ENCODE peak calls at places on chromosomes 7 and 10, in five cellular contexts. Q is GM12878, A is K562, P is SK-N-SH, X is HepG2. O is an unnamed sample.

GRCh38 chr7:15571303-15571878 is 9.6 kb upstream of the AGMO start:
- DNase-seq in P (no peak), X (no peak), A (no peak), Q (no peak), O (no peak)

GRCh38 chr7:78620931-78621330 is 822.4 kb downstream of the PHTF2 start:
- DNase-seq in Q (no peak), P (no peak), A (no peak), X (peak; percentile 2), O (no peak)

GRCh38 chr10:12549297-12549696 is 199.9 kb downstream of the CAMK1D start:
- DNase-seq in P (no peak), X (no peak), A (no peak), Q (no peak), O (no peak)

GRCh38 chr7:42645906-42646305 is 266.0 kb downstream of the C7orf25 start:
- DNase-seq in P (no peak), A (no peak), X (no peak), Q (no peak), O (no peak)

GRCh38 chr7:1889556-1890181 is 219.6 kb downstream of the ELFN1 start:
- DNase-seq in A (no peak), X (no peak), P (no peak), Q (no peak), O (no peak)

GRCh38 chr10:22022257-22023051 is 18.9 kb upstream of the DNAJC1 start:
- DNase-seq in X (no peak), Q (no peak), A (peak; percentile 64), P (peak; percentile 28), O (no peak)

GRCh38 chr10:33616921-33617320 is 282.5 kb upstream of the NRP1 start:
- DNase-seq in P (no peak), A (no peak), Q (no peak), X (no peak), O (no peak)

GRCh38 chr7:4230352-4230751 is 451.7 kb upstream of the FOXK1 start:
- DNase-seq in A (no peak), P (no peak), X (no peak), Q (no peak), O (no peak)

GRCh38 chr7:112286294-112287086 is 80.0 kb downstream of the ZNF277 start:
- DNase-seq in X (no peak), A (no peak), P (peak; percentile 15), Q (peak; percentile 15), O (no peak)

GRCh38 chr10:21827308-21827707 is 176.2 kb downstream of the DNAJC1 start:
- DNase-seq in X (no peak), Q (no peak), P (no peak), A (no peak), O (no peak)

GRCh38 chr10:91000985-91001384 is 80.1 kb upstream of the ANKRD1 start:
- DNase-seq in Q (no peak), P (no peak), X (no peak), A (no peak), O (no peak)

GRCh38 chr7:147700702-147701101 is 889.9 kb upstream of the C7orf33 start:
- DNase-seq in X (no peak), A (no peak), P (no peak), Q (no peak), O (peak; percentile 33)

GRCh38 chr10:132931258-132931657 is 11.1 kb downstream of the CFAP46 start:
- DNase-seq in X (no peak), P (no peak), A (no peak), Q (no peak), O (no peak)

GRCh38 chr10:102065561-102066420 is 642 bp downstream of the HPS6 start:
- DNase-seq in P (peak; percentile 79), A (no peak), X (no peak), Q (no peak), O (peak; percentile 62)

GRCh38 chr7:110386006-110386405 is 704.9 kb upstream of the LRRN3 start:
- DNase-seq in X (no peak), Q (no peak), A (no peak), P (no peak), O (no peak)

GRCh38 chr10:124756156-124756555 is 12.0 kb upstream of the FAM53B start:
- DNase-seq in Q (no peak), A (no peak), P (no peak), X (no peak), O (no peak)

GRCh38 chr10:97916586-97916985 is 66.9 kb downstream of the GOLGA7B start:
- DNase-seq in A (no peak), Q (no peak), X (no peak), P (no peak), O (no peak)

GRCh38 chr10:111967116-111967515 is 216.4 kb downstream of the GPAM start:
- DNase-seq in Q (no peak), X (no peak), P (no peak), A (no peak), O (no peak)

GRCh38 chr7:158829021-158829341 is 328 bp downstream of the ESYT2 start:
- DNase-seq in P (no peak), Q (no peak), X (peak; percentile 20), A (no peak), O (peak; percentile 81)

GRCh38 chr10:79930751-79931150 is 18.2 kb downstream of the SFTPD start:
- DNase-seq in X (no peak), A (no peak), P (no peak), Q (no peak), O (peak; percentile 2)

DNA sequence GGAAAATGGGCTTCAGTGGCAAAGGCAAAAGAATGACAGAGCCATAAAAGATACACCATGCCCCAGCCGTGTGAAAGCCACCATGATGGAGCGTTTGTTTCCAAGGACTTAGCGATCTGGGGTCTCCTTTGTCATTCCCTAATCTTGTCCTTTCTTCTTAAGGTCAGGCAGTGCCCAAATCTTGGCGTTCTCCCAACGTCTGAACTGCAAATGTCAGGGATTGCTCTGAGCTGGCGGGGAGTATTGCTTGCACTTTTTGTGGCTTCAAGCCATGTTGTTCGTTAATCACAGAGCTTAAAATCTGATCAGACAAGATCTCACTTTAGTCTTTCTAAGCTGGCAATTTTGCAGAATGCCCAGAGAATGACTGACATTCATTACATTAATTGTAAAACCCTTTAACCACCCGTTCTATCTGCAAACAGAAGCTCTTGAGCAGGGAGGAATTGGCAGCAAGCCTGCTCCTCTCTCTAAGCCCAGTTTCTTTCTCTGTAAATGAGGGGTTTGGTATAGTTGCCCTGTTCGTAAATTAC is 70.3 kb downstream of the NPTX2 start:
- DNase-seq in P (peak; percentile 38), A (no peak), X (no peak), Q (no peak), O (no peak)
- TF ChIP-seq FOXM1 in P (no peak), A (no peak), X (no peak), Q (no peak), O (no peak)

GRCh38 chr10:77638766-77639101 is 1.1 kb upstream of the KCNMA1 start:
- DNase-seq in Q (no peak), X (no peak), P (no peak), A (no peak), O (no peak)

GRCh38 chr10:77639756-77640155 is 2.1 kb upstream of the KCNMA1 start:
- DNase-seq in Q (no peak), A (no peak), X (no peak), P (no peak), O (no peak)

GRCh38 chr10:77636967-77637473 is 588 bp downstream of the KCNMA1 start:
- DNase-seq in A (no peak), Q (no peak), P (peak; percentile 76), X (no peak), O (peak; percentile 21)

GRCh38 chr10:77637474-77637985 is at the start of gene KCNMA1:
- DNase-seq in A (no peak), Q (no peak), X (no peak), P (peak; percentile 86), O (no peak)

DNA sequence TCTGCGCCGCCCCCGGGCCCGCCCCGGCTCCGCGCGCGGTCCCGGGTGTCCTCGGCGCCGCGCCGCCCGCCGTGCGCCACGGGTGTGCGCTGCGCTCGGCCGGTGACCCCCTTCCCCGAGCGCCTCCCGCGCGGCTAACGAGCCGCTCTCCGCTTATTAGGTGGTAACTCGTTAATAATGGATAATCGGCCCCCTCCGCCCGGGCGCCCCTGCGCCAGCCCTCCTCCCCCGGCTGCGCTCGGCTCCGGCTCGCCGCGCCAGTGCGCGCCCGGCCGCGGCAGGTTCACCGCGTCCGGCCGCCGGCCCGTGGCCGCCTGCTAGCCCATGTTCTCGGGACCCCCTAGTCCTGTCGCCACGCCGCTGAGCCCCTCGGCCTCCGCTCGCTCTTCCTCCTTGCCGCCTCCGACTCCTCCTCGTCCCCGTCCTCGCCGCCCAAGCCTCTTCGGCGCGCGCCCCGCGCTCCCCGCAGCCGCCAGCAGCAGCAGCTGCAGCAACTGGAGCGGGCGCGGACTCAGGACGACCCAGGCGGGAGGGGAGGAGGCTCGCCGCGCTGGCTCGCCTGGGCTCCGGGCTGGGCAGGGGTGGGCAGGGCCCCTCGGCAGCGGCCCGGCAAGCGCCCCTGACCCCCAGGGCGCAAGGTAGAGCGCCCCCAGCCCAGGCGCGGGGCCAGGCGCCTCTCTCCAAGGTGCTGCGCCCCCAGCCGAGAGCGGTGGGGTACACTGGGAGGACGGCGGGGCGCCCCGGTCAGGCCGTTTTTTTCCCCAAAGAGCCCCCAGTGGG is 568 bp upstream of the KCNMA1 start:
- DNase-seq in Q (no peak), A (no peak), P (peak; percentile 86), X (no peak), O (peak; percentile 36)
- TF ChIP-seq FOXM1 in Q (no peak), A (no peak), P (no peak), X (no peak), O (no peak)

DNA sequence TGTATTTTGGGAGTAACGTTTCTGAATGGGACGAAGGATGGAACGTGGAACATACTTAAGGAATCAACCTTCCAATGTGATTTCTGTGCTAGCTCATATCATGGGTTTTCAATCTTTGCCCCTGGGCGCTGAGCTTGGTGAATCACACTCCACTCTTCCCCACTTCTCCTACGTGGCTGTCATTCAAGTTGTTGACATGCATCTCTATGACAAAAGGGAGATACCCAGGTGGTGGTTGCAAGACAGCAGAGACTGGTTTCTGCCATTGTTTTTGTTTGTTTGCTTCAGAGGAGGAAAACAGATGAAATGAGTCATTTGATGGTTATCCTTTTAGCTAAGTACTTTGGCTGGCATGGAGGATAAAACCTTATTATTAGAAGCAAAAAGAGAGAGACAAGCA is 573.9 kb downstream of the GATA3 start:
- DNase-seq in A (no peak), X (no peak), Q (no peak), P (no peak), O (no peak)
- TF ChIP-seq FOXM1 in A (no peak), X (no peak), Q (no peak), P (no peak), O (no peak)

GRCh38 chr7:50552921-50553320 is 12.3 kb downstream of the DDC start:
- DNase-seq in Q (no peak), P (no peak), X (peak; percentile 14), A (peak; percentile 30), O (no peak)
- TF ChIP-seq FOXM1 in Q (no peak), P (no peak), X (no peak), A (no peak), O (no peak)

GRCh38 chr7:13286916-13287315 is 599.5 kb downstream of the ARL4A start:
- DNase-seq in A (no peak), X (no peak), P (no peak), Q (no peak), O (no peak)
- TF ChIP-seq FOXM1 in A (no peak), X (no peak), P (no peak), Q (no peak), O (no peak)

GRCh38 chr10:104218751-104219150 is 13.4 kb downstream of the CFAP43 start:
- DNase-seq in X (no peak), A (no peak), P (no peak), Q (no peak), O (no peak)
- TF ChIP-seq FOXM1 in X (no peak), A (no peak), P (no peak), Q (no peak), O (no peak)

O was measured in HEK293T.